ENCODE peak calls at places on chromosome 12, in eight cellular contexts. P is ascending aorta, U is pancreas, K is foreskin fibroblast, H is dorsolateral prefrontal cortex, Q is tibial artery, W is mammary epithelial cell, C is PC-9. D is an unnamed sample.

GRCh38 chr12:15636060-15636890 is 152.9 kb downstream of the EPS8 start:
- DNase-seq in P (no peak), U (no peak), W (no peak), K (peak), H (no peak), Q (no peak), C (no peak), D (no peak)

GRCh38 chr12:95836630-95837239 is 22.0 kb upstream of the SNRPF start:
- DNase-seq in C (peak), Q (no peak), U (no peak), P (no peak), K (peak), H (no peak), W (no peak), D (peak)

GRCh38 chr12:14769837-14770494 is 33.3 kb downstream of the WBP11 start:
- DNase-seq in P (peak), U (peak), C (peak), W (peak), H (peak), Q (peak), K (peak), D (no peak)

GRCh38 chr12:54017027-54017788 is 8.4 kb downstream of the HOXC8 start:
- DNase-seq in P (no peak), W (peak), K (peak), U (no peak), H (no peak), Q (peak), C (peak), D (no peak)

GRCh38 chr12:104549820-104550480 is 93.2 kb downstream of the CHST11 start:
- DNase-seq in W (peak), U (no peak), C (peak), P (no peak), Q (no peak), H (no peak), K (peak), D (no peak)

GRCh38 chr12:13165578-13166120 is 30.9 kb upstream of the EMP1 start:
- DNase-seq in W (peak), P (peak), Q (peak), H (no peak), K (peak), U (peak), C (peak), D (peak)

GRCh38 chr12:124774462-124775167 is 89.0 kb downstream of the SCARB1 start:
- DNase-seq in W (peak), H (no peak), C (no peak), K (peak), Q (no peak), P (no peak), U (no peak), D (no peak)

GRCh38 chr12:32647275-32647674 is 31.8 kb upstream of the DNM1L start:
- DNase-seq in H (no peak), Q (no peak), C (no peak), P (no peak), U (no peak), W (no peak), K (peak), D (no peak)

GRCh38 chr12:12302976-12303375 is 36.1 kb upstream of the LRP6 start:
- DNase-seq in C (no peak), K (no peak), W (no peak), H (no peak), U (no peak), Q (no peak), P (no peak), D (no peak)

GRCh38 chr12:13293086-13293485 is 96.6 kb downstream of the EMP1 start:
- DNase-seq in H (no peak), P (no peak), C (no peak), W (no peak), U (no peak), K (peak), Q (no peak), D (no peak)

GRCh38 chr12:31316964-31317363 is 9.0 kb downstream of the SINHCAF start:
- DNase-seq in K (no peak), W (no peak), P (no peak), U (no peak), C (no peak), H (no peak), Q (no peak), D (no peak)

GRCh38 chr12:102067574-102068258 is 5.9 kb upstream of the WASHC3 start:
- DNase-seq in H (no peak), U (no peak), Q (no peak), C (no peak), K (peak), W (no peak), P (no peak), D (no peak)

GRCh38 chr12:78824918-78825317 is 39.7 kb upstream of the SYT1 start:
- DNase-seq in P (no peak), W (no peak), U (no peak), K (no peak), H (no peak), C (no peak), Q (no peak), D (no peak)

GRCh38 chr12:91377456-91377855 is 194.8 kb upstream of the DCN start:
- DNase-seq in U (no peak), H (no peak), C (no peak), P (no peak), K (peak), W (no peak), Q (no peak), D (no peak)

GRCh38 chr12:25018146-25018545 is 69.2 kb upstream of the BCAT1 start:
- DNase-seq in Q (no peak), W (no peak), P (no peak), H (no peak), K (no peak), U (no peak), C (no peak), D (no peak)

GRCh38 chr12:51714666-51715065 is 123.6 kb downstream of the SCN8A start:
- DNase-seq in Q (no peak), P (no peak), K (peak), U (no peak), H (no peak), C (no peak), W (no peak), D (no peak)

GRCh38 chr12:4194661-4195060 is 78.9 kb upstream of the CCND2 start:
- DNase-seq in U (no peak), W (no peak), K (no peak), Q (no peak), P (no peak), C (no peak), H (no peak), D (no peak)

GRCh38 chr12:83896416-83896815 is 1016.2 kb downstream of the SLC6A15 start:
- DNase-seq in C (no peak), H (no peak), U (no peak), Q (no peak), K (no peak), W (no peak), P (no peak), D (no peak)

GRCh38 chr12:69929125-69929524 is 104.1 kb downstream of the MYRFL start:
- DNase-seq in W (peak), Q (no peak), C (no peak), U (no peak), K (no peak), H (no peak), P (no peak), D (no peak)

GRCh38 chr12:86550222-86551145 is 294.3 kb upstream of the MGAT4C start:
- DNase-seq in Q (no peak), P (no peak), K (no peak), U (peak), C (no peak), H (no peak), W (no peak), D (no peak)

GRCh38 chr12:46109343-46110219 is 119.2 kb upstream of the SCAF11 start:
- DNase-seq in Q (no peak), C (no peak), U (no peak), K (no peak), H (no peak), W (no peak), P (no peak), D (no peak)

GRCh38 chr12:9673404-9674225 is 4.1 kb downstream of the CLEC2D start:
- DNase-seq in U (peak), H (no peak), C (peak), Q (peak), W (peak), K (peak), P (no peak), D (peak)

GRCh38 chr12:1937481-1938224 is 19.2 kb upstream of the CACNA2D4 start:
- DNase-seq in Q (peak), C (no peak), H (no peak), K (no peak), U (no peak), P (no peak), W (no peak), D (no peak)

GRCh38 chr12:591167-591570 is 72.1 kb downstream of the NINJ2 start:
- DNase-seq in W (no peak), U (no peak), P (no peak), Q (peak), H (no peak), K (no peak), C (peak), D (no peak)
- TF ChIP-seq CTCF in W (no peak), U (no peak), P (no peak), Q (no peak), H (no peak), K (no peak), C (no peak), D (no peak)

DNA sequence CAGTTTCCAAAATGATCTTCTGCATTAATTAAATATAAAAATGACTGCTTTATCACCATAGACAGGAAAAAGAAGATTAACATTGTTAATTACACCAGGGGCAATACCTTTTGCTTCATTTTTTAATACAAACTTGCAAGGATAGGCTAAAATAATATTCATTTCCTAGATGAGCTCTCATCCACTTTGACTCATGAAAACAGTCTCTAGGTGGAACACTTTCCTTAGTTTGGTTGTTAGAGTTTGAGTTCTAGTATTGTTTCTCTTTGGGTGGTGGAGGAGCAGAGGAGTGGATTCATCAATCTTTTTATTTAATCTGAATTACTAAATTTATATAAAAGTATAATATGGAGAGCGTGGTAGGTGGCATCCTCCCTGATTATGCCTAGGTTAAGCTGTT is 251.0 kb downstream of the PDZRN4 start:
- DNase-seq in H (no peak), U (no peak), C (no peak), P (no peak), K (no peak), Q (no peak), W (no peak), D (no peak)
- H3K4me3 ChIP-seq in H (peak), U (no peak), C (no peak), P (no peak), K (no peak), Q (no peak), W (no peak), D (no peak)

GRCh38 chr12:55955800-55956508 is 9.9 kb downstream of the PMEL start:
- DNase-seq in H (no peak), Q (no peak), P (no peak), W (peak), K (peak), U (no peak), C (peak), D (peak)
- TF ChIP-seq CTCF in H (no peak), Q (no peak), P (no peak), W (peak), K (peak), U (peak), C (peak), D (peak)

GRCh38 chr12:127106723-127107122 is 1160.2 kb upstream of the TMEM132C start:
- DNase-seq in P (no peak), C (no peak), K (no peak), U (no peak), W (no peak), H (no peak), Q (no peak), D (no peak)
- H3K4me3 ChIP-seq in P (no peak), C (no peak), K (no peak), U (no peak), W (no peak), H (no peak), Q (no peak), D (no peak)

GRCh38 chr12:22684124-22684523 is 59.2 kb downstream of the ETNK1 start:
- DNase-seq in U (no peak), C (no peak), K (peak), W (no peak), H (no peak), P (no peak), Q (no peak), D (no peak)
- TF ChIP-seq CTCF in U (no peak), C (no peak), K (no peak), W (no peak), H (no peak), P (no peak), Q (no peak), D (peak)

GRCh38 chr12:7130537-7130790 is 293 bp downstream of the CLSTN3 start:
- DNase-seq in W (no peak), U (no peak), C (no peak), Q (no peak), K (no peak), H (no peak), P (no peak), D (no peak)

GRCh38 chr12:7129647-7130536 is at the start of gene CLSTN3:
- DNase-seq in K (peak), U (peak), P (peak), H (peak), C (peak), W (peak), Q (peak), D (no peak)

GRCh38 chr12:7128681-7129593 is at the start of gene RBP5:
- DNase-seq in K (no peak), U (no peak), C (no peak), W (no peak), P (no peak), H (no peak), Q (no peak), D (no peak)

GRCh38 chr12:7125632-7126227 is 3.0 kb downstream of the RBP5 start:
- DNase-seq in K (no peak), P (no peak), H (no peak), W (no peak), C (no peak), Q (peak), U (no peak), D (no peak)

DNA sequence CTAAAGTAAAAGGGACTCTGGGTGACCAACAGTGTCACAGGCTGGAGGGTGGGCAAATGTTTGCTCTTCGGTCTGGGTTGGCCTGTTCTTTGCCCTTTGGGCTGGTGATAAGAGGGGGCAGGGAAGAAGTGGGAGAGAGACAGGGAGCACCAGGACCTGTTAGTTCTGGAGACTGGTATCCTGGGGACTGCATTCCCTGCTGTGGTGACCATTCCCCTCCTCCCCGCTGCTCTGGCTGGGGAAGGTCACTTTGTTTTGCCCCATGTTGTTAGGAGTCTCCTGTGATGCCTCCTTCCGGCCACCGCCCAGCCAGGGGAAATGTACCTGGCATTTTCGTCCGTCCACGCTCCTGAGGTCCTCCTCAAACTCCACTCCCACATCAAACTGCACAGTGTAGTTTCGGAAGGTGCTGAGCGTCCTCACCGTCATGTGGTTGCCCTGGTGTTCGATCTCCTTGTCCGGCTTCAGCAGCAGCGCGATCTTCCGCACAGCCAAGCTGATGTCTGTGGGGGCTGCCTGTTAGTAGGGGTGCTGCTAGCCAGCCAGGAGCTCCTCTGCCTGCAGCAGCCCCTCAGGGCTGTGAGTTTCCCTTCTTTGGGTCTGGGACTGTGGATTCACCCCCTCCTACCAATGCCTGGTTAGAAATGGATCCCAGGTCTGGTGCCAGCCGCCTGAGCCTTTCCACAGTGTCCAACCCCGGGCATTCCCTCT is 618 bp downstream of the RBP5 start:
- DNase-seq in H (no peak), C (no peak), P (no peak), Q (peak), U (no peak), W (no peak), K (no peak), D (no peak)
- H3K4me3 ChIP-seq in H (no peak), C (no peak), P (no peak), Q (no peak), U (no peak), W (no peak), K (no peak), D (no peak)

GRCh38 chr12:47112679-47113078 is 32.9 kb upstream of the AMIGO2 start:
- DNase-seq in C (no peak), P (no peak), U (no peak), K (no peak), Q (no peak), W (peak), H (no peak), D (no peak)
- TF ChIP-seq CTCF in C (no peak), P (no peak), U (no peak), K (no peak), Q (no peak), W (peak), H (no peak), D (no peak)

DNA sequence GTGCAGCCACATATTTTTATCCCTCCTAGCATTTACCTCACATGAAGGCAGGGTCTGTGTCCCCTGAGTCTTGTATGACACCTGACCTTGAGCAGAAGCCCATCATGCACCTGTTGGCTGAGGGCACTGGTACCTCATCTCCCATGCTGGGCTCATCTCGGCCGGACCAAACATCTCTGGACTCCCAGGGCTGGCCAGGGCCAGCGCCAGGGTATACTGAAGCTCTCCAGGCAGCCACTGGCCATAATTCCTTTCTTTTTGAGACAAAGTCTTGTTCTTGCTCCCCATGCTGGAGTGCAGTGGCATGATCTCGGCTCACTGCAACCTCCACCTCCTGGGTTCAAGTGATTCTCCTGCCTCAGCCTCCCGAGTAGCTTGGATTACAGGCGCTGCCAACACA is 22.0 kb downstream of the HVCN1 start:
- DNase-seq in C (no peak), K (no peak), U (no peak), W (no peak), H (no peak), P (no peak), Q (no peak), D (no peak)
- H3K4me3 ChIP-seq in C (no peak), K (no peak), U (no peak), W (no peak), H (no peak), P (no peak), Q (no peak), D (no peak)

GRCh38 chr12:43675048-43675904 is 83.3 kb downstream of the PUS7L start:
- DNase-seq in P (no peak), K (no peak), H (no peak), U (no peak), C (no peak), W (no peak), Q (no peak), D (no peak)

GRCh38 chr12:43676183-43676813 is 82.3 kb downstream of the PUS7L start:
- DNase-seq in K (peak), H (no peak), P (no peak), U (peak), Q (no peak), C (no peak), W (peak), D (peak)
- TF ChIP-seq CTCF in K (peak), H (no peak), P (no peak), U (peak), Q (no peak), C (peak), W (peak), D (peak)

GRCh38 chr12:109115758-109116610 is at the start of gene ACACB:
- DNase-seq in K (no peak), H (peak), P (peak), W (no peak), U (peak), C (no peak), Q (peak), D (no peak)
- H3K4me3 ChIP-seq in K (no peak), H (peak), P (no peak), W (no peak), U (no peak), C (no peak), Q (no peak), D (no peak)